ENCODE peak calls at places on chromosomes 16 and 17, in six cellular contexts. A is CD4-positive, CD25-positive, alpha-beta regulatory T cell; N is HCT116; D is stomach; V is CD4-positive, alpha-beta memory T cell; T is mesenchymal stem cell. E is an unnamed sample. For H3K27me3 and H3K4me1, the result is how much of the 10 kb centered on the place peaks cover.

GRCh38 chr16:88560722-88561484 is 9.3 kb upstream of the ZC3H18 start:
- DNase-seq in A (no peak), N (no peak), D (no peak), V (no peak), T (peak), E (peak)

GRCh38 chr16:71401988-71402387 is 39.9 kb downstream of the TLE7 start:
- DNase-seq in A (no peak), N (no peak), D (no peak), V (no peak), T (no peak), E (no peak)

GRCh38 chr17:78112508-78113471 is 15.8 kb downstream of the TMC6 start:
- DNase-seq in A (peak), N (peak), D (peak), V (peak), T (peak), E (peak)

GRCh38 chr16:85753559-85753958 is 2.7 kb upstream of the C16orf74 start:
- DNase-seq in A (no peak), N (no peak), D (peak), V (no peak), T (no peak), E (peak)

GRCh38 chr17:1002771-1003555 is 6.0 kb downstream of the TIMM22 start:
- DNase-seq in A (no peak), N (no peak), D (no peak), V (no peak), T (peak), E (no peak)

GRCh38 chr16:55642611-55643010 is 13.2 kb upstream of the SLC6A2 start:
- DNase-seq in A (no peak), N (no peak), D (no peak), V (no peak), T (no peak), E (no peak)

GRCh38 chr16:81831722-81832126 is 52.6 kb downstream of the PLCG2 start:
- DNase-seq in A (no peak), N (no peak), D (peak), V (no peak), T (no peak), E (no peak)

GRCh38 chr16:88936008-88936912 is 40.7 kb downstream of the CBFA2T3 start:
- DNase-seq in A (no peak), N (no peak), D (no peak), V (no peak), T (no peak), E (peak)

GRCh38 chr16:22216191-22216831 is 10.2 kb downstream of the EEF2K start:
- DNase-seq in A (no peak), N (no peak), D (no peak), V (no peak), T (peak), E (no peak)

GRCh38 chr17:1124896-1125774 is 54.6 kb downstream of the ABR start:
- DNase-seq in A (no peak), N (no peak), D (no peak), V (no peak), T (no peak), E (no peak)

GRCh38 chr16:25493136-25493811 is 198.5 kb upstream of the HS3ST4 start:
- DNase-seq in A (no peak), N (no peak), D (no peak), V (no peak), T (no peak), E (no peak)

GRCh38 chr16:55184052-55184451 is 140.0 kb upstream of the IRX6 start:
- DNase-seq in A (no peak), N (no peak), D (no peak), V (no peak), T (no peak), E (no peak)

GRCh38 chr16:75035410-75035968 is 36.7 kb downstream of the ZNRF1 start:
- DNase-seq in A (no peak), N (no peak), D (no peak), V (no peak), T (no peak), E (no peak)

GRCh38 chr16:47574091-47575054 is 113.2 kb downstream of the PHKB start:
- DNase-seq in A (no peak), N (no peak), D (no peak), V (peak), T (peak), E (peak)

GRCh38 chr16:4692460-4693295 is 684 bp upstream of the NUDT16L1 start:
- DNase-seq in A (no peak), N (no peak), D (no peak), V (no peak), T (peak), E (no peak)

GRCh38 chr17:47800686-47801085 is 20.9 kb downstream of the OSBPL7 start:
- DNase-seq in A (no peak), N (no peak), D (no peak), V (no peak), T (no peak), E (no peak)

GRCh38 chr17:78673395-78673794 is 96.2 kb upstream of the DNAH17 start:
- DNase-seq in A (no peak), N (no peak), D (no peak), V (no peak), T (no peak), E (no peak)

GRCh38 chr17:63358111-63358839 is 87.8 kb downstream of the CYB561 start:
- DNase-seq in A (no peak), N (no peak), D (no peak), V (no peak), T (peak), E (no peak)

GRCh38 chr17:74052993-74053744 is 150.3 kb upstream of the RPL38 start:
- DNase-seq in A (no peak), N (no peak), D (no peak), V (no peak), T (no peak), E (no peak)
- H3K27me3 ChIP-seq in A (under half), N (half or more), D (half or more), V (under half), T (under half), E (half or more)

GRCh38 chr17:73534575-73534940 is 109.7 kb downstream of the SDK2 start:
- DNase-seq in A (no peak), N (no peak), D (no peak), V (no peak), T (no peak), E (no peak)
- H3K4me1 ChIP-seq in A (under half), N (under half), D (under half), V (under half), T (under half), E (under half)

DNA sequence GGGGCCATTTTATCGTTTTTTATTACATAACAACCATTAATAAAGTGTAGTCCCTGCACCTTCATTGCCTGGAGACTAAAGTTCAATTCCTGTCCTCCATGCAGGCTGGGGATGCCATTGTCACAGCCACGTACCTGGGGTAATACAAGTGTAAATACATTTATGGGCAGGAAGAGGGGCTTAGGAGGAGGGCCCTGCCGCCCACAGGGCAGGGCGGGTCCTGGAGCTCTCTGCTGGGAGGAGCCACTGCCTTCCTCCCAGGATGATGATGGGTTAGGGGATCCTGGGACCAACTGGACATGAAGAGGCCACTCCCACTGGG is 44.0 kb upstream of the SLC38A10 start:
- DNase-seq in A (no peak), N (no peak), D (no peak), V (no peak), T (no peak), E (peak)
- H3K27me3 ChIP-seq in A (under half), N (under half), D (under half), V (under half), T (under half), E (under half)

GRCh38 chr17:59469786-59470485 is 95.5 kb upstream of the DHX40 start:
- DNase-seq in A (no peak), N (no peak), D (no peak), V (no peak), T (no peak), E (no peak)

GRCh38 chr17:59462385-59462784 is 103.0 kb upstream of the DHX40 start:
- DNase-seq in A (no peak), N (no peak), D (no peak), V (no peak), T (no peak), E (no peak)

GRCh38 chr17:59466943-59467801 is 98.2 kb upstream of the DHX40 start:
- DNase-seq in A (no peak), N (no peak), D (no peak), V (no peak), T (no peak), E (no peak)

GRCh38 chr17:59465949-59466307 is 99.5 kb upstream of the DHX40 start:
- DNase-seq in A (no peak), N (no peak), D (no peak), V (no peak), T (no peak), E (no peak)

DNA sequence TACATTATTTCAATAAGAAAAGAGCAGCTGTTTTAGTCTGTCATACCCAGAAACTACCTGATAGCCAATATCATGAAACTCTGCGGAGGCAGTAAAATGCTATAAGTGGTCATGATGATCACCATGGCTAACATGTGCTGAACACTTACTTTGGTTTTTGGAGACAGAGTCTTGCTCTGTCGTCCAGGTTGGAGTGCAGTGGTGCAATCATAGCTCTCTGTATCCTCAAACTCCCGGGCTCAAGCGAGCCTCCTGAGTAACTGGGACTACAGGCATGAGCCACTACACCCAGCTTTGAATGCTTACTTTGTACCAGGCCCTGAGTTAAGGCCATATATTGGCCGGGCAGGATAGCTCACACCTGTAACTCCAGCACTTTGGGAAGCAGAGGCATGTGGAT is 101.2 kb upstream of the DHX40 start:
- DNase-seq in A (no peak), N (no peak), D (no peak), V (no peak), T (no peak), E (no peak)
- H3K4me1 ChIP-seq in A (under half), N (under half), D (under half), V (under half), T (under half), E (under half)

GRCh38 chr17:45784583-45785372 is 658 bp downstream of the CRHR1 start:
- DNase-seq in A (no peak), N (no peak), D (peak), V (no peak), T (peak), E (peak)
- H3K27me3 ChIP-seq in A (under half), N (under half), D (half or more), V (under half), T (half or more), E (half or more)

GRCh38 chr17:21378553-21378952 is 2.4 kb downstream of the KCNJ12 start:
- DNase-seq in A (no peak), N (no peak), D (no peak), V (no peak), T (no peak), E (no peak)

GRCh38 chr17:21376585-21376834 is 353 bp downstream of the KCNJ12 start:
- DNase-seq in A (no peak), N (no peak), D (no peak), V (no peak), T (no peak), E (no peak)

GRCh38 chr17:21375757-21376584 is at the start of gene KCNJ12:
- DNase-seq in A (no peak), N (no peak), D (peak), V (no peak), T (no peak), E (peak)

GRCh38 chr17:21377821-21378396 is 1.8 kb downstream of the KCNJ12 start:
- DNase-seq in A (no peak), N (no peak), D (no peak), V (no peak), T (no peak), E (no peak)

GRCh38 chr17:21376835-21377690 is 906 bp downstream of the KCNJ12 start:
- DNase-seq in A (no peak), N (no peak), D (peak), V (no peak), T (peak), E (peak)
- H3K4me1 ChIP-seq in A (under half), N (under half), D (half or more), V (under half), T (under half), E (under half)

GRCh38 chr17:49976163-49976827 is 7.3 kb downstream of the DLX4 start:
- DNase-seq in A (no peak), N (no peak), D (no peak), V (no peak), T (no peak), E (no peak)

GRCh38 chr17:49976828-49977202 is 7.8 kb downstream of the DLX4 start:
- DNase-seq in A (no peak), N (no peak), D (no peak), V (no peak), T (no peak), E (no peak)

GRCh38 chr17:49978501-49978900 is 9.5 kb downstream of the DLX4 start:
- DNase-seq in A (no peak), N (no peak), D (no peak), V (no peak), T (no peak), E (no peak)

GRCh38 chr17:49979748-49980479 is 10.9 kb downstream of the DLX4 start:
- DNase-seq in A (no peak), N (no peak), D (no peak), V (no peak), T (no peak), E (no peak)

GRCh38 chr17:49977463-49978389 is 8.7 kb downstream of the DLX4 start:
- DNase-seq in A (no peak), N (no peak), D (no peak), V (no peak), T (no peak), E (no peak)
- H3K27me3 ChIP-seq in A (under half), N (under half), D (half or more), V (under half), T (half or more), E (under half)

GRCh38 chr17:5817475-5818395 is 233.4 kb upstream of the NLRP1 start:
- DNase-seq in A (no peak), N (no peak), D (no peak), V (no peak), T (no peak), E (no peak)

GRCh38 chr17:5821057-5821456 is 236.7 kb upstream of the NLRP1 start:
- DNase-seq in A (no peak), N (no peak), D (no peak), V (no peak), T (peak), E (peak)

GRCh38 chr17:5821813-5822212 is 237.5 kb upstream of the NLRP1 start:
- DNase-seq in A (no peak), N (no peak), D (no peak), V (no peak), T (peak), E (no peak)

GRCh38 chr17:5819396-5819795 is 235.1 kb upstream of the NLRP1 start:
- DNase-seq in A (no peak), N (no peak), D (no peak), V (no peak), T (peak), E (no peak)

GRCh38 chr17:5819921-5820685 is 235.8 kb upstream of the NLRP1 start:
- DNase-seq in A (no peak), N (no peak), D (no peak), V (no peak), T (no peak), E (no peak)
- H3K4me1 ChIP-seq in A (under half), N (under half), D (under half), V (under half), T (under half), E (under half)

DNA sequence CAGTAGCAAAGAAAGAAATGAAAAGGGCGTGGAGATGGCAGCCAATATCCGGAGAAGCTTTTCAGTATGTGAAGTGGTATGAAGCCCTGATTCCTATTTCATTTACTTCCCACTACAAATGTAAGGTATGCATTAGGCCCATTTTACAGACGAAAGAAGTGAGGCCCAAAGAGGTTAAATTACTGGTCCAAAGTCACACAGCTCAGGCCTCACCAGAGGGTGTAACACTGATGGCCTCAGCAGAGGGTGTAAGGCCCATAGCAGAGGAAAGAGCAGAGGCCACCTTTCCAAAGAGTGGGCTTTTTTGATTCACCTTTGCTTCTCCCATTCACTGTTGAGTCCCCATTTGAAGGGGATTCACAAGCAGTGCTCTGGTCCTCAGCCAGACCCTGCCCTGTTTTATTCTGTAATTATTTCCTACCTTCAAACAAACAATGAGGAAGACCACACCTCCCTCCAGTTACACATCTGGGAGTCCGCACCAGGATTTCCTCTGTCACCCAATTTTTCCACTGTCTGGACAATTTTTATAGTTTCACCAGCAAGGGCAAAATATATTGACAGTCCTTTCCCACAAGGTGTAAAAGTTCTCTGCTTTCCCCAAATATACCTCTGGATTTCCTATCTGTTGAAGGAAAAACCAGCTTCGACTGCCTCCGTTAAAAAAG is 7.1 kb downstream of the ZFHX3 start:
- DNase-seq in A (no peak), N (no peak), D (no peak), V (no peak), T (no peak), E (no peak)
- H3K27me3 ChIP-seq in A (under half), N (under half), D (under half), V (under half), T (under half), E (under half)

DNA sequence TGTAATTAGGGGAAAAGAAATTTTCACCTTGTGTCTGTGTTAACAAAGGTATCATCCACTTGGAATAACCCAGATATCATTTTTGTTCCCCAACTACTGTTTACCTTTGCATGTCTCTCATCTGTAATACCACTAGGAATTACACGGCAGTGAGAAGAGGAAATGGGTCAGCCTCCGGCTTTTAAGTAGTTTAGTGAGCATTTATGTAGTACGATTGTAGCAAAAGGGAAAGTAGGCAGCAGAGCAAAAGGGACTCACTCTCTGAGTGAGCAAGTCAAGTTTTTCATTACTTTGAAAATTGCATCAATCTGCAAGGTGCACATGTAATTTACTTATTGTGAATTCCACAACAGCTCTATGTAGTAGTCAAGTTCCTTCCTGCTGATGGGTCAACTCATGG is 11.2 kb downstream of the PHF12 start:
- DNase-seq in A (no peak), N (no peak), D (no peak), V (no peak), T (no peak), E (no peak)
- H3K4me1 ChIP-seq in A (half or more), N (under half), D (half or more), V (half or more), T (under half), E (under half)